ENCODE peak calls at places on chromosomes 13 and 19, in nine cellular contexts. One of them, this sample, is unnamed.
A peak's percentile ranks its signal among the peaks of the same experiment; 100 is the strongest.

GRCh38 chr13:50800091-50800739 is 43.3 kb downstream of the DLEU7 start:
- DNase-seq in astrocyte of the spinal cord: peak; percentile 13
- DNase-seq in AG10803: no peak
- DNase-seq in endodermal cell: no peak
- DNase-seq in brain microvascular endothelial cell: no peak
- DNase-seq in Peyer's patch: no peak
- DNase-seq in fibroblast of lung: no peak
- DNase-seq in mesothelial cell of epicardium: no peak
- DNase-seq in RWPE1: no peak
- DNase-seq in this sample: no peak

GRCh38 chr19:41670755-41671154 is 17.3 kb downstream of the CEACAM7 start:
- DNase-seq in astrocyte of the spinal cord: no peak
- DNase-seq in AG10803: no peak
- DNase-seq in endodermal cell: no peak
- DNase-seq in brain microvascular endothelial cell: no peak
- DNase-seq in Peyer's patch: no peak
- DNase-seq in fibroblast of lung: no peak
- DNase-seq in mesothelial cell of epicardium: no peak
- DNase-seq in RWPE1: no peak
- DNase-seq in this sample: no peak

GRCh38 chr19:50679177-50680125 is 30.2 kb downstream of the C19orf81 start:
- DNase-seq in astrocyte of the spinal cord: peak; percentile 33
- DNase-seq in AG10803: peak; percentile 56
- DNase-seq in endodermal cell: peak; percentile 92
- DNase-seq in brain microvascular endothelial cell: peak; percentile 59
- DNase-seq in Peyer's patch: peak; percentile 75
- DNase-seq in fibroblast of lung: peak; percentile 42
- DNase-seq in mesothelial cell of epicardium: peak; percentile 86
- DNase-seq in RWPE1: peak; percentile 97
- DNase-seq in this sample: peak; percentile 80

GRCh38 chr19:40671404-40671803 is 19.0 kb downstream of the NUMBL start:
- DNase-seq in astrocyte of the spinal cord: no peak
- DNase-seq in AG10803: no peak
- DNase-seq in endodermal cell: no peak
- DNase-seq in brain microvascular endothelial cell: no peak
- DNase-seq in Peyer's patch: no peak
- DNase-seq in fibroblast of lung: no peak
- DNase-seq in mesothelial cell of epicardium: no peak
- DNase-seq in RWPE1: no peak
- DNase-seq in this sample: no peak

GRCh38 chr13:113350065-113350937 is 13.6 kb downstream of the GRTP1 start:
- DNase-seq in astrocyte of the spinal cord: no peak
- DNase-seq in AG10803: no peak
- DNase-seq in endodermal cell: peak; percentile 81
- DNase-seq in brain microvascular endothelial cell: no peak
- DNase-seq in Peyer's patch: no peak
- DNase-seq in fibroblast of lung: no peak
- DNase-seq in mesothelial cell of epicardium: no peak
- DNase-seq in RWPE1: no peak
- DNase-seq in this sample: no peak

GRCh38 chr19:12766051-12766521 is 9.3 kb downstream of the HOOK2 start:
- DNase-seq in astrocyte of the spinal cord: peak; percentile 82
- DNase-seq in AG10803: peak; percentile 63
- DNase-seq in endodermal cell: peak; percentile 95
- DNase-seq in brain microvascular endothelial cell: peak; percentile 72
- DNase-seq in Peyer's patch: peak; percentile 87
- DNase-seq in fibroblast of lung: no peak
- DNase-seq in mesothelial cell of epicardium: peak; percentile 81
- DNase-seq in RWPE1: no peak
- DNase-seq in this sample: peak; percentile 53

GRCh38 chr19:6045108-6045507 is 65.2 kb downstream of the RFX2 start:
- DNase-seq in astrocyte of the spinal cord: no peak
- DNase-seq in AG10803: no peak
- DNase-seq in endodermal cell: no peak
- DNase-seq in brain microvascular endothelial cell: no peak
- DNase-seq in Peyer's patch: no peak
- DNase-seq in fibroblast of lung: no peak
- DNase-seq in mesothelial cell of epicardium: no peak
- DNase-seq in RWPE1: no peak
- DNase-seq in this sample: no peak

GRCh38 chr13:110714798-110715394 is 1.4 kb downstream of the ING1 start:
- DNase-seq in astrocyte of the spinal cord: peak; percentile 47
- DNase-seq in AG10803: no peak
- DNase-seq in endodermal cell: peak; percentile 83
- DNase-seq in brain microvascular endothelial cell: peak; percentile 18
- DNase-seq in Peyer's patch: peak; percentile 79
- DNase-seq in fibroblast of lung: peak; percentile 41
- DNase-seq in mesothelial cell of epicardium: peak; percentile 64
- DNase-seq in RWPE1: no peak
- DNase-seq in this sample: no peak

GRCh38 chr19:13882419-13882795 is 5.5 kb downstream of the NANOS3 start:
- DNase-seq in astrocyte of the spinal cord: no peak
- DNase-seq in AG10803: no peak
- DNase-seq in endodermal cell: no peak
- DNase-seq in brain microvascular endothelial cell: no peak
- DNase-seq in Peyer's patch: no peak
- DNase-seq in fibroblast of lung: no peak
- DNase-seq in mesothelial cell of epicardium: no peak
- DNase-seq in RWPE1: no peak
- DNase-seq in this sample: no peak

GRCh38 chr19:13881692-13882418 is 4.9 kb downstream of the NANOS3 start:
- DNase-seq in astrocyte of the spinal cord: no peak
- DNase-seq in AG10803: peak; percentile 84
- DNase-seq in endodermal cell: no peak
- DNase-seq in brain microvascular endothelial cell: no peak
- DNase-seq in Peyer's patch: no peak
- DNase-seq in fibroblast of lung: peak; percentile 73
- DNase-seq in mesothelial cell of epicardium: no peak
- DNase-seq in RWPE1: no peak
- DNase-seq in this sample: peak; percentile 38

GRCh38 chr19:13884726-13885591 is 8.0 kb downstream of the NANOS3 start:
- DNase-seq in astrocyte of the spinal cord: no peak
- DNase-seq in AG10803: no peak
- DNase-seq in endodermal cell: no peak
- DNase-seq in brain microvascular endothelial cell: no peak
- DNase-seq in Peyer's patch: peak; percentile 79
- DNase-seq in fibroblast of lung: no peak
- DNase-seq in mesothelial cell of epicardium: no peak
- DNase-seq in RWPE1: no peak
- DNase-seq in this sample: no peak

GRCh38 chr19:13882841-13883240 is 5.9 kb downstream of the NANOS3 start:
- DNase-seq in astrocyte of the spinal cord: no peak
- DNase-seq in AG10803: no peak
- DNase-seq in endodermal cell: no peak
- DNase-seq in brain microvascular endothelial cell: no peak
- DNase-seq in Peyer's patch: no peak
- DNase-seq in fibroblast of lung: no peak
- DNase-seq in mesothelial cell of epicardium: no peak
- DNase-seq in RWPE1: no peak
- DNase-seq in this sample: no peak

DNA sequence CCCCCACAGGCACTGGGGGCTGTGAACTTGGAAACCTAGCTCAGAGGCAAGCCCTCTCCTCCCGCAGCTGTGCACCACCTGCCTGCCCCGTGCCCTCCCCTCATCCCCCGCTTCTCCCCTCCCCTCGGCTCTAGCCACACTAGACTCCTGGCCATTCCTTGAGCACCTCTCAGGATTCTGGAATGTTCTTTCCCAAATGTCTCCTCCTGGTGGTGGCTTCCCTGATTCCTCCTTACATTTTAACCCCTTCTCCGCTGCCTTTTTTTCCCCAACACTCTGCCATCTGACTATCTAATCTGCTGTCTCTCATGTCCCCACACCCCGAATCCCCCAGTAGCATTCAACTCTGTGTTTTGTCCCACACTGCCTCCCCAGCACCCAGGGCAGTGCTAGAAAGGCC is 6.7 kb downstream of the NANOS3 start:
- DNase-seq in astrocyte of the spinal cord: no peak
- DNase-seq in AG10803: no peak
- DNase-seq in endodermal cell: no peak
- DNase-seq in brain microvascular endothelial cell: no peak
- DNase-seq in Peyer's patch: no peak
- DNase-seq in fibroblast of lung: no peak
- DNase-seq in mesothelial cell of epicardium: no peak
- DNase-seq in RWPE1: no peak
- DNase-seq in this sample: no peak
- TF ChIP-seq CTCF in astrocyte of the spinal cord: peak; percentile 34
- TF ChIP-seq CTCF in AG10803: peak; percentile 39
- TF ChIP-seq CTCF in endodermal cell: peak; percentile 61
- TF ChIP-seq CTCF in brain microvascular endothelial cell: peak; percentile 48
- TF ChIP-seq CTCF in Peyer's patch: no peak
- TF ChIP-seq CTCF in fibroblast of lung: peak; percentile 21
- TF ChIP-seq CTCF in mesothelial cell of epicardium: no peak
- TF ChIP-seq CTCF in RWPE1: no peak
- TF ChIP-seq CTCF in this sample: peak; percentile 62

GRCh38 chr19:10418281-10419199 is 1.8 kb upstream of the PDE4A start:
- DNase-seq in astrocyte of the spinal cord: peak; percentile 41
- DNase-seq in AG10803: no peak
- DNase-seq in endodermal cell: peak; percentile 72
- DNase-seq in brain microvascular endothelial cell: no peak
- DNase-seq in Peyer's patch: no peak
- DNase-seq in fibroblast of lung: peak; percentile 46
- DNase-seq in mesothelial cell of epicardium: no peak
- DNase-seq in RWPE1: no peak
- DNase-seq in this sample: no peak

GRCh38 chr19:10417598-10418280 is 2.6 kb upstream of the PDE4A start:
- DNase-seq in astrocyte of the spinal cord: no peak
- DNase-seq in AG10803: no peak
- DNase-seq in endodermal cell: peak; percentile 83
- DNase-seq in brain microvascular endothelial cell: no peak
- DNase-seq in Peyer's patch: no peak
- DNase-seq in fibroblast of lung: no peak
- DNase-seq in mesothelial cell of epicardium: no peak
- DNase-seq in RWPE1: no peak
- DNase-seq in this sample: no peak

GRCh38 chr19:10420444-10421239 is at the start of gene PDE4A:
- DNase-seq in astrocyte of the spinal cord: no peak
- DNase-seq in AG10803: no peak
- DNase-seq in endodermal cell: peak; percentile 85
- DNase-seq in brain microvascular endothelial cell: no peak
- DNase-seq in Peyer's patch: no peak
- DNase-seq in fibroblast of lung: peak; percentile 50
- DNase-seq in mesothelial cell of epicardium: no peak
- DNase-seq in RWPE1: no peak
- DNase-seq in this sample: peak; percentile 24

GRCh38 chr19:10419646-10420443 is 493 bp upstream of the PDE4A start:
- DNase-seq in astrocyte of the spinal cord: peak; percentile 80
- DNase-seq in AG10803: no peak
- DNase-seq in endodermal cell: peak; percentile 98
- DNase-seq in brain microvascular endothelial cell: peak; percentile 91
- DNase-seq in Peyer's patch: no peak
- DNase-seq in fibroblast of lung: peak; percentile 82
- DNase-seq in mesothelial cell of epicardium: peak; percentile 60
- DNase-seq in RWPE1: no peak
- DNase-seq in this sample: peak; percentile 66

GRCh38 chr19:10419200-10419645 is 1.1 kb upstream of the PDE4A start:
- DNase-seq in astrocyte of the spinal cord: no peak
- DNase-seq in AG10803: no peak
- DNase-seq in endodermal cell: peak; percentile 75
- DNase-seq in brain microvascular endothelial cell: no peak
- DNase-seq in Peyer's patch: no peak
- DNase-seq in fibroblast of lung: peak; percentile 39
- DNase-seq in mesothelial cell of epicardium: no peak
- DNase-seq in RWPE1: no peak
- DNase-seq in this sample: no peak
- TF ChIP-seq CTCF in astrocyte of the spinal cord: no peak
- TF ChIP-seq CTCF in AG10803: no peak
- TF ChIP-seq CTCF in endodermal cell: no peak
- TF ChIP-seq CTCF in brain microvascular endothelial cell: no peak
- TF ChIP-seq CTCF in Peyer's patch: no peak
- TF ChIP-seq CTCF in fibroblast of lung: no peak
- TF ChIP-seq CTCF in mesothelial cell of epicardium: no peak
- TF ChIP-seq CTCF in RWPE1: no peak
- TF ChIP-seq CTCF in this sample: no peak

DNA sequence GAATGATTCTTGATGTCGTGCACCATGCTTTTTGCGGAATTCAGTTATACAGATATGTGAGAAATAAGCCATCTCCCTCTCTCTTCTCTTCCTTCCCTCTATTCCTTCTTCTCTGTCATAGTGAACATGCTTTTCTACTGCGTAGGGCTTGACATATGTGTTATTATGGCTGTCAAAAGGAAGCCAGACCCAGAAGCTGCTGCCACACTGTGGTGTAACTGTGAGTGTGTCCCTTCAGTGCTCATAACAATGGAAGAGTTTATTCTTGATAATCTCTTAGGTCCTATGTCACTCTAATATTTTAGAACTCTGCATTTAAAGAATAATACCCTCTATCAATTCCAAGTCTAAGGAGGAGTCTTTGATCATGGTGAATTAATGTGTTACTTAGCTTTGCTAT is 208.9 kb upstream of the TMTC4 start:
- DNase-seq in astrocyte of the spinal cord: no peak
- DNase-seq in AG10803: no peak
- DNase-seq in endodermal cell: no peak
- DNase-seq in brain microvascular endothelial cell: no peak
- DNase-seq in Peyer's patch: no peak
- DNase-seq in fibroblast of lung: no peak
- DNase-seq in mesothelial cell of epicardium: no peak
- DNase-seq in RWPE1: no peak
- DNase-seq in this sample: no peak
- TF ChIP-seq CTCF in astrocyte of the spinal cord: no peak
- TF ChIP-seq CTCF in AG10803: no peak
- TF ChIP-seq CTCF in endodermal cell: no peak
- TF ChIP-seq CTCF in brain microvascular endothelial cell: no peak
- TF ChIP-seq CTCF in Peyer's patch: no peak
- TF ChIP-seq CTCF in fibroblast of lung: no peak
- TF ChIP-seq CTCF in mesothelial cell of epicardium: no peak
- TF ChIP-seq CTCF in RWPE1: no peak
- TF ChIP-seq CTCF in this sample: no peak

GRCh38 chr19:55465460-55466245 is 1.1 kb upstream of the C19orf85 start:
- DNase-seq in astrocyte of the spinal cord: no peak
- DNase-seq in AG10803: no peak
- DNase-seq in endodermal cell: peak; percentile 53
- DNase-seq in brain microvascular endothelial cell: no peak
- DNase-seq in Peyer's patch: no peak
- DNase-seq in fibroblast of lung: no peak
- DNase-seq in mesothelial cell of epicardium: no peak
- DNase-seq in RWPE1: no peak
- DNase-seq in this sample: no peak

GRCh38 chr19:55471266-55471665 is 5.2 kb upstream of the ZNF628 start:
- DNase-seq in astrocyte of the spinal cord: no peak
- DNase-seq in AG10803: no peak
- DNase-seq in endodermal cell: no peak
- DNase-seq in brain microvascular endothelial cell: no peak
- DNase-seq in Peyer's patch: no peak
- DNase-seq in fibroblast of lung: no peak
- DNase-seq in mesothelial cell of epicardium: no peak
- DNase-seq in RWPE1: no peak
- DNase-seq in this sample: no peak

GRCh38 chr19:55466246-55466614 is 1.7 kb upstream of the C19orf85 start:
- DNase-seq in astrocyte of the spinal cord: no peak
- DNase-seq in AG10803: no peak
- DNase-seq in endodermal cell: no peak
- DNase-seq in brain microvascular endothelial cell: no peak
- DNase-seq in Peyer's patch: no peak
- DNase-seq in fibroblast of lung: no peak
- DNase-seq in mesothelial cell of epicardium: no peak
- DNase-seq in RWPE1: no peak
- DNase-seq in this sample: no peak

GRCh38 chr19:55467236-55468053 is 2.9 kb upstream of the C19orf85 start:
- DNase-seq in astrocyte of the spinal cord: no peak
- DNase-seq in AG10803: peak; percentile 86
- DNase-seq in endodermal cell: peak; percentile 90
- DNase-seq in brain microvascular endothelial cell: no peak
- DNase-seq in Peyer's patch: peak; percentile 84
- DNase-seq in fibroblast of lung: peak; percentile 41
- DNase-seq in mesothelial cell of epicardium: peak; percentile 82
- DNase-seq in RWPE1: peak; percentile 61
- DNase-seq in this sample: peak; percentile 53

GRCh38 chr19:55468054-55468393 is 3.5 kb upstream of the C19orf85 start:
- DNase-seq in astrocyte of the spinal cord: no peak
- DNase-seq in AG10803: no peak
- DNase-seq in endodermal cell: no peak
- DNase-seq in brain microvascular endothelial cell: no peak
- DNase-seq in Peyer's patch: no peak
- DNase-seq in fibroblast of lung: no peak
- DNase-seq in mesothelial cell of epicardium: no peak
- DNase-seq in RWPE1: no peak
- DNase-seq in this sample: no peak
- TF ChIP-seq CTCF in astrocyte of the spinal cord: no peak
- TF ChIP-seq CTCF in AG10803: no peak
- TF ChIP-seq CTCF in endodermal cell: no peak
- TF ChIP-seq CTCF in brain microvascular endothelial cell: no peak
- TF ChIP-seq CTCF in Peyer's patch: no peak
- TF ChIP-seq CTCF in fibroblast of lung: no peak
- TF ChIP-seq CTCF in mesothelial cell of epicardium: peak; percentile 68
- TF ChIP-seq CTCF in RWPE1: peak; percentile 41
- TF ChIP-seq CTCF in this sample: no peak

This sample was measured in HFFc6.